ENCODE peak calls at places on chromosomes 12 and 14, in seven cellular contexts. One of them, this sample, is unnamed.

GRCh38 chr14:96189288-96189711 is 15.3 kb upstream of the BDKRB2 start:
- DNase-seq in sigmoid colon: no peak
- DNase-seq in psoas muscle: no peak
- DNase-seq in esophagus squamous epithelium: no peak
- DNase-seq in IMR-90: peak; percentile 97
- DNase-seq in heart left ventricle: no peak
- DNase-seq in fibroblast of pulmonary artery: peak; percentile 41
- DNase-seq in this sample: peak; percentile 69

GRCh38 chr12:2998789-2999264 is 39.6 kb downstream of the TEAD4 start:
- DNase-seq in fibroblast of pulmonary artery: peak; percentile 81
- DNase-seq in heart left ventricle: peak; percentile 82
- DNase-seq in IMR-90: peak; percentile 88
- DNase-seq in psoas muscle: peak; percentile 91
- DNase-seq in sigmoid colon: no peak
- DNase-seq in esophagus squamous epithelium: no peak
- DNase-seq in this sample: peak; percentile 71

GRCh38 chr12:95625012-95625411 is 73.7 kb upstream of the USP44 start:
- DNase-seq in IMR-90: no peak
- DNase-seq in heart left ventricle: no peak
- DNase-seq in psoas muscle: no peak
- DNase-seq in sigmoid colon: no peak
- DNase-seq in fibroblast of pulmonary artery: no peak
- DNase-seq in esophagus squamous epithelium: no peak
- DNase-seq in this sample: no peak

GRCh38 chr12:2980630-2981029 is 21.4 kb downstream of the TEAD4 start:
- DNase-seq in heart left ventricle: no peak
- DNase-seq in esophagus squamous epithelium: no peak
- DNase-seq in IMR-90: no peak
- DNase-seq in sigmoid colon: no peak
- DNase-seq in fibroblast of pulmonary artery: no peak
- DNase-seq in psoas muscle: no peak
- DNase-seq in this sample: no peak

GRCh38 chr12:46265102-46265501 is 3.7 kb downstream of the SLC38A1 start:
- DNase-seq in esophagus squamous epithelium: no peak
- DNase-seq in psoas muscle: no peak
- DNase-seq in IMR-90: no peak
- DNase-seq in heart left ventricle: no peak
- DNase-seq in fibroblast of pulmonary artery: no peak
- DNase-seq in sigmoid colon: no peak
- DNase-seq in this sample: no peak

GRCh38 chr14:76926521-76927251 is 100.5 kb downstream of the LRRC74A start:
- DNase-seq in IMR-90: peak; percentile 58
- DNase-seq in sigmoid colon: peak; percentile 85
- DNase-seq in esophagus squamous epithelium: no peak
- DNase-seq in fibroblast of pulmonary artery: peak; percentile 78
- DNase-seq in psoas muscle: no peak
- DNase-seq in heart left ventricle: peak; percentile 81
- DNase-seq in this sample: peak; percentile 86

GRCh38 chr12:12158858-12159257 is 88.1 kb downstream of the BCL2L14 start:
- DNase-seq in sigmoid colon: no peak
- DNase-seq in fibroblast of pulmonary artery: peak; percentile 61
- DNase-seq in esophagus squamous epithelium: no peak
- DNase-seq in heart left ventricle: peak; percentile 8
- DNase-seq in IMR-90: no peak
- DNase-seq in psoas muscle: peak; percentile 55
- DNase-seq in this sample: peak; percentile 68

GRCh38 chr12:4274396-4274959 is 916 bp downstream of the CCND2 start:
- DNase-seq in sigmoid colon: peak; percentile 81
- DNase-seq in IMR-90: no peak
- DNase-seq in esophagus squamous epithelium: no peak
- DNase-seq in fibroblast of pulmonary artery: peak; percentile 21
- DNase-seq in psoas muscle: no peak
- DNase-seq in heart left ventricle: peak; percentile 43
- DNase-seq in this sample: no peak

GRCh38 chr14:76306131-76306530 is 69.8 kb upstream of the ESRRB start:
- DNase-seq in IMR-90: no peak
- DNase-seq in fibroblast of pulmonary artery: no peak
- DNase-seq in esophagus squamous epithelium: no peak
- DNase-seq in heart left ventricle: no peak
- DNase-seq in sigmoid colon: no peak
- DNase-seq in psoas muscle: no peak
- DNase-seq in this sample: no peak

GRCh38 chr12:122894173-122895121 is 1.5 kb downstream of the VPS37B start:
- DNase-seq in esophagus squamous epithelium: no peak
- DNase-seq in sigmoid colon: no peak
- DNase-seq in fibroblast of pulmonary artery: no peak
- DNase-seq in IMR-90: no peak
- DNase-seq in psoas muscle: no peak
- DNase-seq in heart left ventricle: no peak
- DNase-seq in this sample: no peak

GRCh38 chr12:89709994-89710872 is 1.6 kb upstream of the ATP2B1 start:
- DNase-seq in fibroblast of pulmonary artery: peak; percentile 62
- DNase-seq in heart left ventricle: peak; percentile 64
- DNase-seq in esophagus squamous epithelium: no peak
- DNase-seq in psoas muscle: peak; percentile 70
- DNase-seq in sigmoid colon: peak; percentile 86
- DNase-seq in IMR-90: peak; percentile 54
- DNase-seq in this sample: peak; percentile 67

GRCh38 chr12:30067156-30067555 is 283.4 kb upstream of the TMTC1 start:
- DNase-seq in heart left ventricle: no peak
- DNase-seq in esophagus squamous epithelium: no peak
- DNase-seq in fibroblast of pulmonary artery: peak; percentile 23
- DNase-seq in psoas muscle: no peak
- DNase-seq in IMR-90: peak; percentile 36
- DNase-seq in sigmoid colon: no peak
- DNase-seq in this sample: peak; percentile 7

GRCh38 chr12:16324772-16325171 is 22.7 kb upstream of the MGST1 start:
- DNase-seq in sigmoid colon: no peak
- DNase-seq in esophagus squamous epithelium: no peak
- DNase-seq in psoas muscle: no peak
- DNase-seq in fibroblast of pulmonary artery: no peak
- DNase-seq in heart left ventricle: no peak
- DNase-seq in IMR-90: no peak
- DNase-seq in this sample: no peak

GRCh38 chr12:116395381-116395780 is 117.9 kb upstream of the MED13L start:
- DNase-seq in heart left ventricle: no peak
- DNase-seq in IMR-90: no peak
- DNase-seq in esophagus squamous epithelium: no peak
- DNase-seq in fibroblast of pulmonary artery: peak; percentile 35
- DNase-seq in sigmoid colon: no peak
- DNase-seq in psoas muscle: no peak
- DNase-seq in this sample: no peak

GRCh38 chr14:90400904-90401561 is 4.2 kb downstream of the CALM1 start:
- DNase-seq in esophagus squamous epithelium: no peak
- DNase-seq in fibroblast of pulmonary artery: no peak
- DNase-seq in IMR-90: no peak
- DNase-seq in psoas muscle: no peak
- DNase-seq in sigmoid colon: no peak
- DNase-seq in heart left ventricle: no peak
- DNase-seq in this sample: no peak

GRCh38 chr12:122895757-122896636 is at the start of gene VPS37B:
- DNase-seq in sigmoid colon: peak; percentile 91
- DNase-seq in heart left ventricle: peak; percentile 83
- DNase-seq in psoas muscle: peak; percentile 82
- DNase-seq in IMR-90: peak; percentile 90
- DNase-seq in esophagus squamous epithelium: no peak
- DNase-seq in fibroblast of pulmonary artery: peak; percentile 90
- DNase-seq in this sample: peak; percentile 91

GRCh38 chr12:105474672-105475071 is 144.2 kb downstream of the C12orf75 start:
- DNase-seq in IMR-90: peak; percentile 22
- DNase-seq in fibroblast of pulmonary artery: no peak
- DNase-seq in esophagus squamous epithelium: no peak
- DNase-seq in sigmoid colon: no peak
- DNase-seq in psoas muscle: no peak
- DNase-seq in heart left ventricle: no peak
- DNase-seq in this sample: peak; percentile 74
- TF ChIP-seq CTCF in IMR-90: no peak
- TF ChIP-seq CTCF in fibroblast of pulmonary artery: no peak
- TF ChIP-seq CTCF in esophagus squamous epithelium: no peak
- TF ChIP-seq CTCF in sigmoid colon: no peak
- TF ChIP-seq CTCF in psoas muscle: no peak
- TF ChIP-seq CTCF in heart left ventricle: no peak
- TF ChIP-seq CTCF in this sample: no peak

DNA sequence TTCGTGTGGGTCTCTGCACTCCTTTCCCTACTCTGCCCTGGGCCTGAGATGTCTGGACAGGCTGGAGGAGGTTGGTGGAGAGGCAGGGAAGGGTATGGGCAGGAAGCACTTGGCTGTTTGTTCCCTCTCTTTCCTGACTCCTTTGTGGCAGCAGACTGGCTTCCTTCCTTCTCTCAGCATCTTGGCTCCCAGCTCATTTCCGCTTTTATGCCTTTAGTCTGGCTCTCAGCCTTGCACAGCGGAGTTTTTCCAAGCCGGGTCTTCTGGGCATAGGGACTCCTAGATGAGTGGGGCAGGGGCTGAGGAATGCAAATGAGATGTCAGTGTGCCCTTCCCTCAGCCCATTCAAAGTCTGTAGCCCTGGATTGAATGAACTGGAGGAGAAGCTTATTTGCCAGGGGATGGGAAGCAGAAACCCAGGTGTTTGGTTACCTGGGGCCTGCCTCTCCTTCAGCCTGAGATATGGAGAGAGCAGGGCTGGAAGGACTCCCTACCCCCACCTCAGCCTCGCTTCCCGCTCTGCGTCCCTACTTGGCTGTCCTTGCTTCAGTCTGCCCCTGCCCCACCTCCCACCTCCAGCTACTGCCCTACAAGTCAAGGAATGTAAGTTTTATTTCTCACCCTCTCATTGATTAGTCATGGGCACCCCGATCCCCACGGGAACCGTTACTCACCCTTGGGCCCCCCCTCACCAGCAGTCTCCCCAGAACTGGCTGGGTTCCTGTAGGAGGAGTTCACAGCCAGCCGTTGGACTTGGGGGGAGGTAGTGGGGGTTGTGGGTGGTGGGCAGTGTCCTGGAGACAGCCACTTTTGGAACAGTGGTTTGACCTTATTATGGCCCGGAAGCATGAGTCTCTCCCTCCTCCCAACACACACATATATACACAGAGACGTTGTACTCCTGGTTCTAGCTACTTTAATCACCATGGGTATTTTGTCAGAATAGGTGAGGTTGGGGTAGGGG is 9.3 kb upstream of the ITGA5 start:
- DNase-seq in psoas muscle: no peak
- DNase-seq in fibroblast of pulmonary artery: peak; percentile 66
- DNase-seq in IMR-90: peak; percentile 68
- DNase-seq in sigmoid colon: peak; percentile 81
- DNase-seq in heart left ventricle: no peak
- DNase-seq in esophagus squamous epithelium: no peak
- DNase-seq in this sample: peak; percentile 66
- H3K4me3 ChIP-seq in psoas muscle: no peak overlapping the region
- H3K4me3 ChIP-seq in fibroblast of pulmonary artery: no peak overlapping the region
- H3K4me3 ChIP-seq in IMR-90: no peak overlapping the region
- H3K4me3 ChIP-seq in sigmoid colon: peak overlapping the region; percentile 42
- H3K4me3 ChIP-seq in heart left ventricle: no peak overlapping the region
- H3K4me3 ChIP-seq in esophagus squamous epithelium: peak overlapping the region; percentile 40
- H3K4me3 ChIP-seq in this sample: no peak overlapping the region

DNA sequence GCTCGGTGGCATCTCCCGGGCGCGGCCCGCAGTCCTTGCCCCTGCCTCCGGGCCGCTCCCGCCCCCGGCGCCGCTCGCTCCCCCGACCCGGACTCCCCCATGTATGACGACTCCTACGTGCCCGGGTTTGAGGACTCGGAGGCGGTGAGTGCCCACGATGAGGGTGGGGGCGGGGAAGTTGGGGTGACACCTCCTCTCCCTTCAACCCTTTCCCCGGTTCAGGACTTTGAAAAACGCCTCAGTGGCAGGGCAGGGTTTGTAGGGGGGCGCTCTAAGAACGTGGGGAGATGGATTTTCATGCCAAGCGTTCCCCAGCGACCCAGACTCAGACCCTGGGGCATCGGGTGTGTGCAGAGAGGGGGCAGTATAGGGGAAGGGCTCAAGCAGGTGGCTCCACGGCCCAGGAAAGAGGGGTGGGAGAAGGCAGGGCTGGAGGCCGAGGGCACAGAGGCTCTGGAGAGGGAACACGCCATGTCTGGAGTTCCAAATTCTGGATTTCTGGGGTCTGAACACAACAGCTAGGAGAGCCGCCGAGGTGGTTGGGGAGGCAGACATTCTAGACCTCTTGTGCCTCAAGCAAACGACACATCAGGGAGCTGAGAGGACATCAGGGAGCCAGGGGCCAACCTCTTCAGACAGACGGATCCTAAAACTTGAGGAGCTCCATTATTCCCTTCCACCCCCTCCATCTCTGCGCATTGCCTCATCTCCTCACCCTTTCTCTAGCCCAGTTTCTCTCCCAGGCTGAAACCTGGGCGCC is 715 bp downstream of the CACNB3 start:
- DNase-seq in psoas muscle: peak; percentile 26
- DNase-seq in heart left ventricle: no peak
- DNase-seq in sigmoid colon: no peak
- DNase-seq in IMR-90: no peak
- DNase-seq in fibroblast of pulmonary artery: no peak
- DNase-seq in esophagus squamous epithelium: no peak
- DNase-seq in this sample: peak; percentile 25
- TF ChIP-seq CTCF in psoas muscle: no peak
- TF ChIP-seq CTCF in heart left ventricle: peak; percentile 20
- TF ChIP-seq CTCF in sigmoid colon: no peak
- TF ChIP-seq CTCF in IMR-90: peak; percentile 13
- TF ChIP-seq CTCF in fibroblast of pulmonary artery: no peak
- TF ChIP-seq CTCF in esophagus squamous epithelium: peak; percentile 31
- TF ChIP-seq CTCF in this sample: peak; percentile 34

GRCh38 chr14:23358553-23359166 is 6.0 kb upstream of the SLC22A17 start:
- DNase-seq in psoas muscle: no peak
- DNase-seq in sigmoid colon: no peak
- DNase-seq in fibroblast of pulmonary artery: no peak
- DNase-seq in heart left ventricle: no peak
- DNase-seq in esophagus squamous epithelium: no peak
- DNase-seq in IMR-90: no peak
- DNase-seq in this sample: no peak

GRCh38 chr14:23360496-23360895 is 4.5 kb downstream of the EFS start:
- DNase-seq in IMR-90: no peak
- DNase-seq in sigmoid colon: no peak
- DNase-seq in esophagus squamous epithelium: no peak
- DNase-seq in psoas muscle: no peak
- DNase-seq in fibroblast of pulmonary artery: no peak
- DNase-seq in heart left ventricle: no peak
- DNase-seq in this sample: no peak

GRCh38 chr14:23359722-23360447 is 5.1 kb downstream of the EFS start:
- DNase-seq in sigmoid colon: no peak
- DNase-seq in esophagus squamous epithelium: no peak
- DNase-seq in psoas muscle: no peak
- DNase-seq in fibroblast of pulmonary artery: no peak
- DNase-seq in heart left ventricle: no peak
- DNase-seq in IMR-90: no peak
- DNase-seq in this sample: no peak

GRCh38 chr14:23358042-23358441 is 5.4 kb upstream of the SLC22A17 start:
- DNase-seq in esophagus squamous epithelium: no peak
- DNase-seq in heart left ventricle: no peak
- DNase-seq in fibroblast of pulmonary artery: no peak
- DNase-seq in psoas muscle: no peak
- DNase-seq in IMR-90: no peak
- DNase-seq in sigmoid colon: no peak
- DNase-seq in this sample: no peak

DNA sequence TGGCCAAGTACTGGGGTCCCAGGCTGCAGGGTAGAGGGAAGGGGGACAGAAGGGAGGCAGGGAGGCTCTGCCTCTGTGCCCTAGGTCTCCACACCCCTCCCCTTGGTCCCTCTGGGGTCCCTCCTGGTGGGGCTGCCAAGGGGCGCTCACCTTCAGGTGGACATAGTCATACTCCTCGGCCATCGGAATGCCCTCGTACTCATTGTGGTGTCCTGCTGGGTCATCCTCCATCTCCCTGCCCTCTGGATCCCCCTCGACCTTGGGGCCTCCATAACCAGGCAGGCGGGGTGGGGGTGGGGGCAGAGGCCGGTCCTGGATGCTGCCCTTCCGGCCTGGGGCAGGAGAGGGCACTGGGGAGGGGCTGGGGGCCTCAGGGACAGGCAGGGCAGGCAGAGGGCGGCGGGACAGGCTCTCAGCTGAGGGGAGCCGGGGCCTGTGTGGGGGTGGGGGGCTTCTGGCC is 5.8 kb downstream of the EFS start:
- DNase-seq in psoas muscle: no peak
- DNase-seq in IMR-90: no peak
- DNase-seq in heart left ventricle: no peak
- DNase-seq in fibroblast of pulmonary artery: no peak
- DNase-seq in esophagus squamous epithelium: no peak
- DNase-seq in sigmoid colon: no peak
- DNase-seq in this sample: no peak
- H3K4me3 ChIP-seq in psoas muscle: no peak overlapping the region
- H3K4me3 ChIP-seq in IMR-90: no peak overlapping the region
- H3K4me3 ChIP-seq in heart left ventricle: no peak overlapping the region
- H3K4me3 ChIP-seq in fibroblast of pulmonary artery: no peak overlapping the region
- H3K4me3 ChIP-seq in esophagus squamous epithelium: no peak overlapping the region
- H3K4me3 ChIP-seq in sigmoid colon: no peak overlapping the region
- H3K4me3 ChIP-seq in this sample: no peak overlapping the region